ENCODE peak calls at places on chromosomes 13 and 19, in nine cellular contexts. Q is NCI-H460; X is neuronal stem cell; L is AG04450; F is stimulated activated CD4-positive, alpha-beta T cell treated with anti-CD3 and anti-CD28 coated beads, Interleukin-12 subunit alpha, Interleukin-12 subunit beta, amount 100 ng/mL, for 48 hours; G is mesendoderm; R is mesothelial cell of epicardium; C is right lobe of liver; S is PC-3. O is an unnamed sample.

GRCh38 chr19:18746393-18747167 is 44.5 kb downstream of the COMP start:
- DNase-seq in Q (no peak), X (no peak), L (no peak), F (no peak), G (peak), R (no peak), C (no peak), S (no peak), O (no peak)

GRCh38 chr19:14440049-14440448 is 6.9 kb downstream of the PKN1 start:
- DNase-seq in Q (no peak), X (no peak), L (no peak), F (no peak), G (no peak), R (no peak), C (peak), S (no peak), O (no peak)

GRCh38 chr13:48542581-48543341 is 9.9 kb upstream of the RCBTB2 start:
- DNase-seq in Q (no peak), X (peak), L (no peak), F (no peak), G (peak), R (no peak), C (peak), S (no peak), O (no peak)

GRCh38 chr19:50415661-50416033 is 3.1 kb upstream of the SPIB start:
- DNase-seq in Q (no peak), X (no peak), L (no peak), F (no peak), G (no peak), R (no peak), C (peak), S (no peak), O (no peak)

GRCh38 chr13:33351324-33351723 is 65.8 kb upstream of the STARD13 start:
- DNase-seq in Q (no peak), X (no peak), L (no peak), F (no peak), G (no peak), R (no peak), C (no peak), S (peak), O (no peak)

GRCh38 chr13:101612736-101613135 is 160.3 kb downstream of the ITGBL1 start:
- DNase-seq in Q (no peak), X (no peak), L (no peak), F (no peak), G (peak), R (no peak), C (no peak), S (no peak), O (no peak)

GRCh38 chr13:113947321-113948033 is 26.4 kb downstream of the C13orf46 start:
- DNase-seq in Q (no peak), X (no peak), L (no peak), F (no peak), G (peak), R (no peak), C (no peak), S (peak), O (no peak)

GRCh38 chr13:49443327-49443688 is 556 bp downstream of the CAB39L start:
- DNase-seq in Q (no peak), X (peak), L (no peak), F (no peak), G (no peak), R (no peak), C (no peak), S (peak), O (no peak)

GRCh38 chr13:76271728-76272232 is 614.4 kb downstream of the KCTD12 start:
- DNase-seq in Q (no peak), X (no peak), L (no peak), F (no peak), G (peak), R (no peak), C (no peak), S (no peak), O (no peak)

GRCh38 chr13:51981355-51981754 is 29.9 kb downstream of the ATP7B start:
- DNase-seq in Q (no peak), X (no peak), L (no peak), F (no peak), G (peak), R (no peak), C (no peak), S (no peak), O (no peak)

GRCh38 chr19:16418597-16418962 is 53.2 kb downstream of the EPS15L1 start:
- DNase-seq in Q (no peak), X (no peak), L (no peak), F (no peak), G (peak), R (no peak), C (no peak), S (no peak), O (no peak)

GRCh38 chr13:58574791-58575190 is 943.2 kb downstream of the PCDH17 start:
- DNase-seq in Q (no peak), X (no peak), L (no peak), F (no peak), G (no peak), R (no peak), C (no peak), S (no peak), O (no peak)

GRCh38 chr19:2168619-2169424 is 5.1 kb downstream of the DOT1L start:
- DNase-seq in Q (peak), X (peak), L (peak), F (peak), G (peak), R (no peak), C (peak), S (peak), O (no peak)

GRCh38 chr19:15123900-15124299 is 16.7 kb downstream of the SYDE1 start:
- DNase-seq in Q (no peak), X (no peak), L (no peak), F (no peak), G (no peak), R (no peak), C (no peak), S (no peak), O (no peak)

GRCh38 chr19:48390188-48391099 is 907 bp downstream of the KDELR1 start:
- DNase-seq in Q (no peak), X (no peak), L (no peak), F (no peak), G (peak), R (peak), C (peak), S (no peak), O (no peak)

GRCh38 chr13:34939771-34940170 is 2.3 kb upstream of the NBEA start:
- DNase-seq in Q (no peak), X (no peak), L (no peak), F (no peak), G (no peak), R (no peak), C (no peak), S (no peak), O (no peak)

GRCh38 chr19:35248310-35249145 is at the start of gene LSR:
- DNase-seq in Q (no peak), X (peak), L (no peak), F (peak), G (peak), R (peak), C (peak), S (peak), O (no peak)

GRCh38 chr19:30744741-30745475 is 372.7 kb downstream of the ZNF536 start:
- DNase-seq in Q (no peak), X (no peak), L (no peak), F (no peak), G (no peak), R (no peak), C (no peak), S (no peak), O (no peak)

GRCh38 chr19:18396471-18397241 is 766 bp downstream of the LRRC25 start:
- DNase-seq in Q (no peak), X (no peak), L (no peak), F (no peak), G (no peak), R (no peak), C (peak), S (no peak), O (no peak)

GRCh38 chr19:32343550-32344262 is 1.7 kb upstream of the ZNF507 start:
- DNase-seq in Q (no peak), X (no peak), L (no peak), F (no peak), G (peak), R (no peak), C (no peak), S (peak), O (no peak)

GRCh38 chr19:47109541-47110375 is 3.8 kb downstream of the ZC3H4 start:
- DNase-seq in Q (peak), X (no peak), L (no peak), F (peak), G (peak), R (no peak), C (no peak), S (peak), O (no peak)

GRCh38 chr13:34822681-34823080 is 119.4 kb upstream of the NBEA start:
- DNase-seq in Q (no peak), X (no peak), L (no peak), F (no peak), G (no peak), R (no peak), C (no peak), S (no peak), O (no peak)

GRCh38 chr19:47707135-47707925 is 5.9 kb upstream of the EHD2 start:
- DNase-seq in Q (peak), X (peak), L (no peak), F (peak), G (peak), R (peak), C (peak), S (peak), O (no peak)

GRCh38 chr13:44718467-44718866 is 142.3 kb upstream of the TSC22D1 start:
- DNase-seq in Q (no peak), X (no peak), L (no peak), F (no peak), G (peak), R (no peak), C (no peak), S (no peak), O (no peak)

GRCh38 chr19:3071764-3072163 is 9.5 kb upstream of the TLE5 start:
- DNase-seq in Q (no peak), X (no peak), L (no peak), F (no peak), G (no peak), R (no peak), C (no peak), S (no peak), O (no peak)

GRCh38 chr19:51127755-51128154 is 3.0 kb downstream of the SIGLEC9 start:
- DNase-seq in Q (no peak), X (no peak), L (no peak), F (no peak), G (no peak), R (no peak), C (no peak), S (peak), O (no peak)

GRCh38 chr19:1017906-1018305 is 3.0 kb downstream of the TMEM259 start:
- DNase-seq in Q (no peak), X (no peak), L (no peak), F (no peak), G (no peak), R (no peak), C (peak), S (no peak), O (no peak)

GRCh38 chr13:49935171-49936084 is 712 bp downstream of the SPRYD7 start:
- DNase-seq in Q (peak), X (peak), L (no peak), F (peak), G (peak), R (peak), C (no peak), S (peak), O (no peak)

GRCh38 chr19:18945297-18945696 is 4.3 kb upstream of the HOMER3 start:
- DNase-seq in Q (no peak), X (no peak), L (no peak), F (no peak), G (no peak), R (no peak), C (no peak), S (no peak), O (no peak)

GRCh38 chr19:566403-566802 is 6.0 kb upstream of the BSG start:
- DNase-seq in Q (no peak), X (no peak), L (no peak), F (no peak), G (peak), R (no peak), C (peak), S (no peak), O (no peak)

GRCh38 chr13:84139561-84140158 is 257.4 kb upstream of the SLITRK1 start:
- DNase-seq in Q (no peak), X (no peak), L (no peak), F (no peak), G (no peak), R (no peak), C (no peak), S (no peak), O (no peak)

GRCh38 chr19:38731654-38732301 is 12.5 kb downstream of the CAPN12 start:
- DNase-seq in Q (no peak), X (no peak), L (no peak), F (no peak), G (no peak), R (no peak), C (peak), S (no peak), O (no peak)

GRCh38 chr13:112990783-112991182 is 21.8 kb downstream of the MCF2L start:
- DNase-seq in Q (no peak), X (no peak), L (no peak), F (no peak), G (peak), R (no peak), C (peak), S (no peak), O (no peak)

GRCh38 chr13:38763446-38764381 is 76.8 kb downstream of the FREM2 start:
- DNase-seq in Q (peak), X (peak), L (no peak), F (no peak), G (peak), R (no peak), C (no peak), S (peak), O (no peak)

GRCh38 chr19:16328824-16329482 is 4.3 kb downstream of the KLF2 start:
- DNase-seq in Q (no peak), X (no peak), L (no peak), F (no peak), G (no peak), R (no peak), C (no peak), S (no peak), O (no peak)

GRCh38 chr19:1355974-1356865 is 27.5 kb upstream of the NDUFS7 start:
- DNase-seq in Q (no peak), X (no peak), L (no peak), F (no peak), G (no peak), R (no peak), C (no peak), S (no peak), O (no peak)

O was measured in D721Med.